ENCODE peak calls at places on chromosomes 16 and 17, in five cellular contexts. Z is small intestine; H is spleen; C is effector CD4-positive, alpha-beta T cell; I is fibroblast of the aortic adventitia. W is an unnamed sample.

GRCh38 chr16:70437017-70437581 is 1.8 kb downstream of the ST3GAL2 start:
- DNase-seq in Z (no peak), H (no peak), C (no peak), I (peak), W (no peak)

GRCh38 chr17:3667366-3668278 is 756 bp downstream of the TAX1BP3 start:
- DNase-seq in Z (peak), H (peak), C (no peak), I (peak), W (peak)

GRCh38 chr17:68048996-68049395 is 13.5 kb downstream of the KPNA2 start:
- DNase-seq in Z (no peak), H (no peak), C (no peak), I (no peak), W (no peak)

GRCh38 chr16:65965632-65966031 is 400.9 kb upstream of the CDH5 start:
- DNase-seq in Z (no peak), H (no peak), C (no peak), I (no peak), W (no peak)

GRCh38 chr16:87921236-87921773 is 15.0 kb downstream of the CA5A start:
- DNase-seq in Z (no peak), H (no peak), C (no peak), I (no peak), W (no peak)

GRCh38 chr17:71878271-71878670 is 242.5 kb upstream of the SOX9 start:
- DNase-seq in Z (no peak), H (no peak), C (no peak), I (no peak), W (no peak)

GRCh38 chr16:69709456-69710084 is 16.8 kb downstream of the NQO1 start:
- DNase-seq in Z (peak), H (no peak), C (no peak), I (peak), W (no peak)

GRCh38 chr17:77100009-77100408 is 40.8 kb upstream of the SEC14L1 start:
- DNase-seq in Z (no peak), H (peak), C (no peak), I (no peak), W (peak)

GRCh38 chr16:53131363-53132071 is 76.7 kb downstream of the CHD9 start:
- DNase-seq in Z (peak), H (peak), C (peak), I (peak), W (peak)

W was measured in heart right ventricle.